ENCODE peak calls at places on chromosomes 3 and 15, in eight cellular contexts. One of them, this sample, is unnamed.

GRCh38 chr3:3665961-3666640 is 133.1 kb upstream of the LRRN1 start:
- DNase-seq in glutamatergic neuron: no peak
- DNase-seq in T47D: no peak
- DNase-seq in fibroblast of lung: no peak
- DNase-seq in foreskin melanocyte: no peak
- DNase-seq in OCI-M1: no peak
- DNase-seq in IMR-90: no peak
- DNase-seq in 8988T: no peak
- DNase-seq in this sample: no peak

GRCh38 chr15:45869034-45869668 is 234.3 kb downstream of the SQOR start:
- DNase-seq in glutamatergic neuron: no peak
- DNase-seq in T47D: no peak
- DNase-seq in fibroblast of lung: no peak
- DNase-seq in foreskin melanocyte: no peak
- DNase-seq in OCI-M1: peak; percentile 66
- DNase-seq in IMR-90: no peak
- DNase-seq in 8988T: no peak
- DNase-seq in this sample: no peak

GRCh38 chr3:161890147-161890625 is 393.6 kb downstream of the OTOL1 start:
- DNase-seq in glutamatergic neuron: no peak
- DNase-seq in T47D: no peak
- DNase-seq in fibroblast of lung: peak; percentile 92
- DNase-seq in foreskin melanocyte: no peak
- DNase-seq in OCI-M1: no peak
- DNase-seq in IMR-90: peak; percentile 95
- DNase-seq in 8988T: no peak
- DNase-seq in this sample: peak; percentile 70

GRCh38 chr3:53259427-53260259 is 3.8 kb upstream of the TKT start:
- DNase-seq in glutamatergic neuron: no peak
- DNase-seq in T47D: no peak
- DNase-seq in fibroblast of lung: peak; percentile 42
- DNase-seq in foreskin melanocyte: peak; percentile 65
- DNase-seq in OCI-M1: no peak
- DNase-seq in IMR-90: no peak
- DNase-seq in 8988T: peak; percentile 20
- DNase-seq in this sample: no peak

GRCh38 chr15:31483053-31483923 is 156.7 kb downstream of the KLF13 start:
- DNase-seq in glutamatergic neuron: no peak
- DNase-seq in T47D: no peak
- DNase-seq in fibroblast of lung: no peak
- DNase-seq in foreskin melanocyte: no peak
- DNase-seq in OCI-M1: no peak
- DNase-seq in IMR-90: no peak
- DNase-seq in 8988T: no peak
- DNase-seq in this sample: peak; percentile 15

GRCh38 chr3:150286390-150287147 is 121.5 kb upstream of the TSC22D2 start:
- DNase-seq in glutamatergic neuron: no peak
- DNase-seq in T47D: peak; percentile 47
- DNase-seq in fibroblast of lung: peak; percentile 64
- DNase-seq in foreskin melanocyte: no peak
- DNase-seq in OCI-M1: peak; percentile 25
- DNase-seq in IMR-90: peak; percentile 51
- DNase-seq in 8988T: peak; percentile 12
- DNase-seq in this sample: peak; percentile 82

GRCh38 chr3:104066658-104067057 is 1300.1 kb upstream of the ALCAM start:
- DNase-seq in glutamatergic neuron: no peak
- DNase-seq in T47D: no peak
- DNase-seq in fibroblast of lung: peak; percentile 22
- DNase-seq in foreskin melanocyte: no peak
- DNase-seq in OCI-M1: no peak
- DNase-seq in IMR-90: no peak
- DNase-seq in 8988T: no peak
- DNase-seq in this sample: no peak

GRCh38 chr3:134446800-134447199 is 39.0 kb downstream of the ANAPC13 start:
- DNase-seq in glutamatergic neuron: no peak
- DNase-seq in T47D: no peak
- DNase-seq in fibroblast of lung: no peak
- DNase-seq in foreskin melanocyte: no peak
- DNase-seq in OCI-M1: no peak
- DNase-seq in IMR-90: peak; percentile 68
- DNase-seq in 8988T: no peak
- DNase-seq in this sample: peak; percentile 39

GRCh38 chr15:83746231-83746630 is 92.3 kb downstream of the ADAMTSL3 start:
- DNase-seq in glutamatergic neuron: no peak
- DNase-seq in T47D: no peak
- DNase-seq in fibroblast of lung: no peak
- DNase-seq in foreskin melanocyte: no peak
- DNase-seq in OCI-M1: no peak
- DNase-seq in IMR-90: no peak
- DNase-seq in 8988T: no peak
- DNase-seq in this sample: no peak

GRCh38 chr15:42723068-42723467 is 13.9 kb downstream of the CDAN1 start:
- DNase-seq in glutamatergic neuron: no peak
- DNase-seq in T47D: no peak
- DNase-seq in fibroblast of lung: peak; percentile 12
- DNase-seq in foreskin melanocyte: no peak
- DNase-seq in OCI-M1: no peak
- DNase-seq in IMR-90: no peak
- DNase-seq in 8988T: no peak
- DNase-seq in this sample: peak; percentile 41

GRCh38 chr3:116299646-116300081 is 145.6 kb downstream of the LSAMP start:
- DNase-seq in glutamatergic neuron: no peak
- DNase-seq in T47D: no peak
- DNase-seq in fibroblast of lung: no peak
- DNase-seq in foreskin melanocyte: no peak
- DNase-seq in OCI-M1: no peak
- DNase-seq in IMR-90: no peak
- DNase-seq in 8988T: no peak
- DNase-seq in this sample: no peak

GRCh38 chr3:74009961-74010859 is 385.5 kb upstream of the PDZRN3 start:
- DNase-seq in glutamatergic neuron: no peak
- DNase-seq in T47D: no peak
- DNase-seq in fibroblast of lung: no peak
- DNase-seq in foreskin melanocyte: no peak
- DNase-seq in OCI-M1: no peak
- DNase-seq in IMR-90: no peak
- DNase-seq in 8988T: no peak
- DNase-seq in this sample: no peak

GRCh38 chr3:189710620-189711388 is 79.6 kb downstream of the TP63 start:
- DNase-seq in glutamatergic neuron: no peak
- DNase-seq in T47D: no peak
- DNase-seq in fibroblast of lung: peak; percentile 91
- DNase-seq in foreskin melanocyte: peak; percentile 48
- DNase-seq in OCI-M1: no peak
- DNase-seq in IMR-90: peak; percentile 99
- DNase-seq in 8988T: no peak
- DNase-seq in this sample: peak; percentile 86

GRCh38 chr3:112126501-112126900 is 6.5 kb downstream of the GCSAM start:
- DNase-seq in glutamatergic neuron: no peak
- DNase-seq in T47D: no peak
- DNase-seq in fibroblast of lung: no peak
- DNase-seq in foreskin melanocyte: peak; percentile 43
- DNase-seq in OCI-M1: peak; percentile 4
- DNase-seq in IMR-90: peak; percentile 21
- DNase-seq in 8988T: no peak
- DNase-seq in this sample: no peak

GRCh38 chr3:62481972-62482371 is 108.6 kb upstream of the FEZF2 start:
- DNase-seq in glutamatergic neuron: no peak
- DNase-seq in T47D: no peak
- DNase-seq in fibroblast of lung: no peak
- DNase-seq in foreskin melanocyte: no peak
- DNase-seq in OCI-M1: no peak
- DNase-seq in IMR-90: no peak
- DNase-seq in 8988T: no peak
- DNase-seq in this sample: no peak

GRCh38 chr15:57423599-57424140 is 47.4 kb downstream of the CGNL1 start:
- DNase-seq in glutamatergic neuron: no peak
- DNase-seq in T47D: no peak
- DNase-seq in fibroblast of lung: no peak
- DNase-seq in foreskin melanocyte: no peak
- DNase-seq in OCI-M1: no peak
- DNase-seq in IMR-90: no peak
- DNase-seq in 8988T: no peak
- DNase-seq in this sample: no peak

GRCh38 chr15:101152914-101153313 is 98.9 kb downstream of the CHSY1 start:
- DNase-seq in glutamatergic neuron: peak; percentile 55
- DNase-seq in T47D: peak; percentile 27
- DNase-seq in fibroblast of lung: no peak
- DNase-seq in foreskin melanocyte: no peak
- DNase-seq in OCI-M1: peak; percentile 25
- DNase-seq in IMR-90: no peak
- DNase-seq in 8988T: peak; percentile 34
- DNase-seq in this sample: no peak

GRCh38 chr3:153599685-153600084 is 437.7 kb downstream of the RAP2B start:
- DNase-seq in glutamatergic neuron: no peak
- DNase-seq in T47D: no peak
- DNase-seq in fibroblast of lung: peak; percentile 92
- DNase-seq in foreskin melanocyte: peak; percentile 80
- DNase-seq in OCI-M1: peak; percentile 8
- DNase-seq in IMR-90: peak; percentile 88
- DNase-seq in 8988T: no peak
- DNase-seq in this sample: peak; percentile 76

GRCh38 chr3:161821591-161821990 is 325.0 kb downstream of the OTOL1 start:
- DNase-seq in glutamatergic neuron: no peak
- DNase-seq in T47D: no peak
- DNase-seq in fibroblast of lung: no peak
- DNase-seq in foreskin melanocyte: no peak
- DNase-seq in OCI-M1: no peak
- DNase-seq in IMR-90: no peak
- DNase-seq in 8988T: no peak
- DNase-seq in this sample: no peak

GRCh38 chr15:92809880-92810361 is 90.2 kb upstream of the CHD2 start:
- DNase-seq in glutamatergic neuron: no peak
- DNase-seq in T47D: no peak
- DNase-seq in fibroblast of lung: peak; percentile 61
- DNase-seq in foreskin melanocyte: no peak
- DNase-seq in OCI-M1: peak; percentile 86
- DNase-seq in IMR-90: peak; percentile 68
- DNase-seq in 8988T: no peak
- DNase-seq in this sample: peak; percentile 64

GRCh38 chr15:66246937-66247336 is 6.6 kb downstream of the MEGF11 start:
- DNase-seq in glutamatergic neuron: no peak
- DNase-seq in T47D: no peak
- DNase-seq in fibroblast of lung: no peak
- DNase-seq in foreskin melanocyte: no peak
- DNase-seq in OCI-M1: no peak
- DNase-seq in IMR-90: no peak
- DNase-seq in 8988T: no peak
- DNase-seq in this sample: no peak

GRCh38 chr3:95148107-95148506 is 1085.2 kb downstream of the NSUN3 start:
- DNase-seq in glutamatergic neuron: no peak
- DNase-seq in T47D: no peak
- DNase-seq in fibroblast of lung: no peak
- DNase-seq in foreskin melanocyte: no peak
- DNase-seq in OCI-M1: no peak
- DNase-seq in IMR-90: no peak
- DNase-seq in 8988T: no peak
- DNase-seq in this sample: no peak

GRCh38 chr3:194251891-194252560 is 99.1 kb downstream of the CPN2 start:
- DNase-seq in glutamatergic neuron: no peak
- DNase-seq in T47D: no peak
- DNase-seq in fibroblast of lung: no peak
- DNase-seq in foreskin melanocyte: no peak
- DNase-seq in OCI-M1: no peak
- DNase-seq in IMR-90: no peak
- DNase-seq in 8988T: no peak
- DNase-seq in this sample: no peak

GRCh38 chr3:128787256-128788253 is 61.6 kb downstream of the RAB7A start:
- DNase-seq in glutamatergic neuron: no peak
- DNase-seq in T47D: peak; percentile 48
- DNase-seq in fibroblast of lung: no peak
- DNase-seq in foreskin melanocyte: no peak
- DNase-seq in OCI-M1: peak; percentile 35
- DNase-seq in IMR-90: peak; percentile 53
- DNase-seq in 8988T: no peak
- DNase-seq in this sample: peak; percentile 46

GRCh38 chr3:25001041-25001591 is 426.9 kb upstream of the RARB start:
- DNase-seq in glutamatergic neuron: no peak
- DNase-seq in T47D: no peak
- DNase-seq in fibroblast of lung: peak; percentile 91
- DNase-seq in foreskin melanocyte: peak; percentile 31
- DNase-seq in OCI-M1: no peak
- DNase-seq in IMR-90: no peak
- DNase-seq in 8988T: no peak
- DNase-seq in this sample: no peak

GRCh38 chr3:41095702-41096101 is 103.6 kb upstream of the CTNNB1 start:
- DNase-seq in glutamatergic neuron: no peak
- DNase-seq in T47D: no peak
- DNase-seq in fibroblast of lung: no peak
- DNase-seq in foreskin melanocyte: no peak
- DNase-seq in OCI-M1: peak; percentile 6
- DNase-seq in IMR-90: no peak
- DNase-seq in 8988T: no peak
- DNase-seq in this sample: peak; percentile 47

GRCh38 chr15:50163719-50164410 is 18.1 kb upstream of the SLC27A2 start:
- DNase-seq in glutamatergic neuron: no peak
- DNase-seq in T47D: no peak
- DNase-seq in fibroblast of lung: no peak
- DNase-seq in foreskin melanocyte: no peak
- DNase-seq in OCI-M1: no peak
- DNase-seq in IMR-90: no peak
- DNase-seq in 8988T: no peak
- DNase-seq in this sample: no peak

GRCh38 chr3:115147329-115148141 is 447 bp upstream of the ZBTB20 start:
- DNase-seq in glutamatergic neuron: peak; percentile 96
- DNase-seq in T47D: peak; percentile 75
- DNase-seq in fibroblast of lung: peak; percentile 100
- DNase-seq in foreskin melanocyte: peak; percentile 100
- DNase-seq in OCI-M1: peak; percentile 100
- DNase-seq in IMR-90: peak; percentile 100
- DNase-seq in 8988T: peak; percentile 36
- DNase-seq in this sample: peak; percentile 100

GRCh38 chr3:63974451-63974850 is 48.8 kb downstream of the PSMD6 start:
- DNase-seq in glutamatergic neuron: no peak
- DNase-seq in T47D: no peak
- DNase-seq in fibroblast of lung: no peak
- DNase-seq in foreskin melanocyte: no peak
- DNase-seq in OCI-M1: no peak
- DNase-seq in IMR-90: no peak
- DNase-seq in 8988T: no peak
- DNase-seq in this sample: no peak

GRCh38 chr3:136547293-136547692 is 204.9 kb downstream of the STAG1 start:
- DNase-seq in glutamatergic neuron: no peak
- DNase-seq in T47D: no peak
- DNase-seq in fibroblast of lung: peak; percentile 29
- DNase-seq in foreskin melanocyte: no peak
- DNase-seq in OCI-M1: no peak
- DNase-seq in IMR-90: peak; percentile 55
- DNase-seq in 8988T: no peak
- DNase-seq in this sample: peak; percentile 24

GRCh38 chr3:18837137-18837536 is 311.2 kb upstream of the KCNH8 start:
- DNase-seq in glutamatergic neuron: no peak
- DNase-seq in T47D: no peak
- DNase-seq in fibroblast of lung: no peak
- DNase-seq in foreskin melanocyte: no peak
- DNase-seq in OCI-M1: no peak
- DNase-seq in IMR-90: no peak
- DNase-seq in 8988T: no peak
- DNase-seq in this sample: no peak

GRCh38 chr3:14545251-14545635 is 5.1 kb upstream of the GRIP2 start:
- DNase-seq in glutamatergic neuron: no peak
- DNase-seq in T47D: no peak
- DNase-seq in fibroblast of lung: no peak
- DNase-seq in foreskin melanocyte: no peak
- DNase-seq in OCI-M1: no peak
- DNase-seq in IMR-90: no peak
- DNase-seq in 8988T: no peak
- DNase-seq in this sample: no peak

GRCh38 chr3:65953301-65953812 is 85.4 kb downstream of the MAGI1 start:
- DNase-seq in glutamatergic neuron: no peak
- DNase-seq in T47D: peak; percentile 62
- DNase-seq in fibroblast of lung: no peak
- DNase-seq in foreskin melanocyte: no peak
- DNase-seq in OCI-M1: no peak
- DNase-seq in IMR-90: no peak
- DNase-seq in 8988T: no peak
- DNase-seq in this sample: peak; percentile 46